ENCODE peak calls at places on chromosomes 3 and 15, in five cellular contexts. M is MM.1S, L is cardiac muscle cell, O is suprapubic skin, N is gastrocnemius medialis. W is an unnamed sample. For H3K36me3, the result is how much of the 10 kb centered on the place peaks cover.

GRCh38 chr3:30198162-30198561 is 408.2 kb upstream of the TGFBR2 start:
- DNase-seq in M (no peak), L (peak), O (no peak), N (no peak), W (no peak)

GRCh38 chr15:68816795-68817303 is 3.8 kb downstream of the ANP32A start:
- DNase-seq in N (no peak), O (no peak), M (no peak), L (peak), W (no peak)

GRCh38 chr3:149753717-149754116 is 1.4 kb upstream of the COMMD2 start:
- DNase-seq in M (no peak), N (no peak), O (no peak), L (peak), W (no peak)

GRCh38 chr15:95106781-95107180 is 875.4 kb downstream of the MCTP2 start:
- DNase-seq in M (no peak), L (no peak), O (no peak), N (no peak), W (no peak)

GRCh38 chr15:73869216-73869995 is 4.0 kb upstream of the TBC1D21 start:
- DNase-seq in O (peak), N (no peak), M (no peak), L (no peak), W (no peak)

GRCh38 chr15:33612721-33613304 is 302.0 kb downstream of the RYR3 start:
- DNase-seq in N (no peak), M (no peak), L (peak), O (no peak), W (no peak)

GRCh38 chr3:99366663-99367429 is 271.5 kb upstream of the COL8A1 start:
- DNase-seq in N (no peak), O (no peak), M (no peak), L (no peak), W (no peak)

GRCh38 chr15:44033894-44034293 is 161.2 kb downstream of the FRMD5 start:
- DNase-seq in L (peak), M (no peak), N (no peak), O (no peak), W (no peak)

GRCh38 chr15:89179966-89180875 is 41.2 kb downstream of the RLBP1 start:
- DNase-seq in M (no peak), N (no peak), L (peak), O (no peak), W (no peak)

GRCh38 chr3:117553461-117553860 is 843.9 kb downstream of the TUSC7 start:
- DNase-seq in N (no peak), L (peak), M (peak), O (no peak), W (no peak)

GRCh38 chr15:39852237-39852636 is 67.8 kb downstream of the GPR176 start:
- DNase-seq in N (no peak), L (peak), M (no peak), O (no peak), W (no peak)

GRCh38 chr3:197216914-197217313 is 81.5 kb downstream of the DLG1 start:
- DNase-seq in M (no peak), N (no peak), O (no peak), L (no peak), W (no peak)

GRCh38 chr3:154040283-154040682 is 80.9 kb upstream of the ARHGEF26 start:
- DNase-seq in O (no peak), M (peak), L (peak), N (no peak), W (no peak)

GRCh38 chr15:56327721-56328502 is 37.3 kb upstream of the TEX9 start:
- DNase-seq in M (no peak), O (no peak), L (peak), N (no peak), W (no peak)

GRCh38 chr3:167228135-167228534 is 152.0 kb downstream of the ZBBX start:
- DNase-seq in O (no peak), N (no peak), L (peak), M (no peak), W (no peak)

DNA sequence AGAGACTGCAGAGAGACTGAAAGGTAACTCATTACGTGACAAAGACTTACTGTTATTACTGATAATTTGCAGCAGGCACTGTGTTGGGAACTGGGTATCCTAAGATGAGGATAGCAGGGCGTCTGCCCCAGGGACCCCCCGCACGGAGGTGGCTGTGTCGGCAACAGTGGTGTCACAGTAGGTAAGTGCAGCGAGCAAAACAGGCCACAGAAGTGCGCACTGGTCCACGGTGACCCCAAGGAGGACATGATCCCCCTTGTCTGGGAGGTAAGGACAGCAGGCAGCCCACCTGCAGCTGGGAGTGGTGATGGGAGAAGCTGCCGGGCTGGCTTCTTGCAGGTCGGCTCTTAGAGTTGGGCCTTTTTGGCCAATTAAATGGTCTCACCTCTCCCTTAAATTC is 82.9 kb downstream of the FAM43A start:
- DNase-seq in L (no peak), M (no peak), N (no peak), O (no peak), W (no peak)
- H3K4me3 ChIP-seq in L (no peak), M (peak), N (no peak), O (no peak), W (no peak)

GRCh38 chr3:48415251-48415953 is 14.5 kb downstream of the PLXNB1 start:
- DNase-seq in M (no peak), N (no peak), L (no peak), O (no peak), W (no peak)
- H3K36me3 ChIP-seq in M (under half), N (under half), L (under half), O (half or more), W (under half)

GRCh38 chr3:64360261-64360660 is 135.0 kb upstream of the PRICKLE2 start:
- DNase-seq in O (no peak), M (no peak), L (no peak), N (no peak), W (no peak)

GRCh38 chr3:64359735-64360134 is 134.5 kb upstream of the PRICKLE2 start:
- DNase-seq in O (no peak), N (no peak), L (no peak), M (peak), W (no peak)

GRCh38 chr3:64358853-64359252 is 133.6 kb upstream of the PRICKLE2 start:
- DNase-seq in L (no peak), O (no peak), N (no peak), M (peak), W (no peak)

GRCh38 chr3:64363842-64364241 is 138.6 kb upstream of the PRICKLE2 start:
- DNase-seq in L (no peak), O (no peak), M (no peak), N (no peak), W (no peak)

DNA sequence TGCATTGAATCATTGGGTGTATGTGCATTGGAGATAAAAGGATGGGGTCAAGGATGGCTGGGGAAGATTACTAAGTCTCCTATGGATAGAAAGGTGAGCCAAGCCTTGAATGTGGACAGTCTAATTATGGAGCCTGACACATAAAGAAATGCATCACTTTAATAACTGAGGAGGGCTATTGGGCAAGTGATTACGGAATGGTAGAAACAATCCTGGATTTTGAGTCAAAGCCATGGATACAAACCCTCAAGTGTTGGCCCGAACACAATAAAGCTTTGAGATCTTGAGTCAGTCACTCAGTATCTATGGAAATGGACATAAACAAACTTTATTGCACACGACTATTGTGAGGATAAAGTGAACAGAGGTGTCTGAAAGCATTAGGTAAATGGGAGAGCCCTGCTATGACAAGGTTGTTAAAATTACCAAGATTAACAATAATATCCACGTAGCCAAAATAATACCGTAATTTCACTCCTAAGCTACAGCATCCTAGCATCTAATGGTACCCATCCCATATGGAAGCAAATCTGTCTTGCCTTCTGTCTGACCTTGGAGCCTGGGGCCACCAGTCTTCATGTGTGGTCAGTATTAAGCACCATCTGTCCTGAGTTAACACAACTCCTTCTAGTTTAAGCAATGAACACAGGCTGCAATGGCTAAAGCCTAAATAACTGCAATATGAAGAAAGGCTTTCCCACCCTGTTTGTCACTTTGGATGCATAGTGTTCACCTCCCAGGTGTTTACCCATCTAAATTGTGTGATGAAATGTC is 136.9 kb upstream of the PRICKLE2 start:
- DNase-seq in M (no peak), N (no peak), O (no peak), L (peak), W (no peak)
- H3K4me3 ChIP-seq in M (no peak), N (no peak), O (no peak), L (no peak), W (no peak)

GRCh38 chr15:99507732-99508571 is 57.8 kb upstream of the MEF2A start:
- DNase-seq in N (peak), O (no peak), L (peak), M (no peak), W (peak)
- H3K36me3 ChIP-seq in N (under half), O (under half), L (under half), M (under half), W (under half)

GRCh38 chr15:91942676-91943417 is 89.3 kb downstream of the SLCO3A1 start:
- DNase-seq in M (peak), N (peak), O (peak), L (peak), W (peak)
- H3K4me3 ChIP-seq in M (peak), N (peak), O (peak), L (no peak), W (peak)

GRCh38 chr15:42974202-42974862 is 53.8 kb upstream of the TTBK2 start:
- DNase-seq in N (no peak), L (no peak), O (no peak), M (no peak), W (no peak)

GRCh38 chr15:42971830-42972229 is 51.3 kb upstream of the TTBK2 start:
- DNase-seq in N (no peak), L (no peak), M (no peak), O (no peak), W (no peak)

DNA sequence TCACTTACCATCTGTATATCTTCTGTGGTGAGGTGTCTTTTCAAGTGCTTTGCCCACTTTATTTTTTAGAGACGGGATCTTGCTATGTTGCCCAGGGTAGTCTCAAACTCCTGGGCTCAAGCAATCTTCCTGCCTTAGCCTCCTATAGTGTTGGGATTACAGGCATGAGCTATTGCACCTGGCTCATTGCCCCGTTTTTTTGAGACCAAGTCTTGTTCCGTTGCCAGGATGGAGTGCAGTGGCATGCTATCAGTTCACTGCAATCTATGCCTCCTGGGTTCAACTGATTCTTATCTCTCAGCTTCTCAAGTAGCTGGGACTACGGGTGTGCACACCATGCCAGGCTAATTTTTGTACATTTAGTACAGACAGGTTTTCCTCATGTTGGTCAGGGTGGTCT is 52.5 kb upstream of the TTBK2 start:
- DNase-seq in L (no peak), M (no peak), N (no peak), O (no peak), W (no peak)
- H3K36me3 ChIP-seq in L (half or more), M (under half), N (under half), O (half or more), W (under half)

GRCh38 chr15:100330221-100330620 is 11.6 kb downstream of the ADAMTS17 start:
- DNase-seq in N (no peak), M (no peak), L (no peak), O (peak), W (no peak)
- H3K4me3 ChIP-seq in N (no peak), M (no peak), L (no peak), O (no peak), W (no peak)

GRCh38 chr3:27302891-27303290 is 66.3 kb downstream of the NEK10 start:
- DNase-seq in M (no peak), N (no peak), O (no peak), L (no peak), W (no peak)
- H3K36me3 ChIP-seq in M (under half), N (under half), O (under half), L (under half), W (under half)

DNA sequence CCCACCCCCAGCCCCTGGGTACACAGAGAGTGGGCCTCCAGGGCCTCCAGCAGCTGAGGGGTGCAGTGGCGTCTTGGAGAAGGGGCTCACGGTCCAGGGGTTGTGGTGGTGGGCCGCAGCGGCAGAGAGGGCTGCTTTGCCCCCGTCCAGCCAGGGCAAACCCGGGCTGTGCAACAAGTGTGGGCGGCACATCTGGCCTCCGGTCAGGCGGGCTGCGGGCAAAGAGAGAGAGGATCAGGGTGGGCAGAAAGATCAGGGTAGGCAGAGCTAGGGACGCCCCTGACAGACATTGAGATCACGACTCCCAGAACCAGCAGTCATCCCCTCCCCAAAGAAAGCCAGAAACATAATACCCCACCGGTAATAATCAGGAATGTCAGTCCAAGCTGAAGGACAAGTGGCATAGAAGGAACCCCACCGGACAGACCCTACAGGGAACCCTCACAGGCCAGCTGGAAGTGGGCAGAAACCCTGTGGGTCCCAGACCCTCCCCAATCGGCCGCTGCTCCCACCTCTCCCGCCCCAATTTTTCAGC is 6.8 kb downstream of the GATA2 start:
- DNase-seq in N (no peak), L (no peak), M (no peak), O (no peak), W (no peak)
- H3K4me3 ChIP-seq in N (peak), L (peak), M (peak), O (peak), W (peak)

W was measured in uterus.